ENCODE peak calls at places on chromosomes 12 and 14, in six cellular contexts. One of them, this sample, is unnamed.

GRCh38 chr12:46921754-46922113 is 95.9 kb upstream of the SLC38A4 start:
- DNase-seq in tibial nerve: no peak
- DNase-seq in dermis blood vessel endothelial cell: no peak
- DNase-seq in AG08396: peak
- DNase-seq in activated CD4-positive, CD25-positive, alpha-beta regulatory T cell treated with anti-CD3 and anti-CD28 coated beads, Interleukin-2, amount 50 U/mL, for 72 hours: no peak
- DNase-seq in MCF 10A: peak
- DNase-seq in this sample: peak

GRCh38 chr12:111777345-111778045 is 10.8 kb downstream of the ALDH2 start:
- DNase-seq in MCF 10A: no peak
- DNase-seq in activated CD4-positive, CD25-positive, alpha-beta regulatory T cell treated with anti-CD3 and anti-CD28 coated beads, Interleukin-2, amount 50 U/mL, for 72 hours: no peak
- DNase-seq in tibial nerve: no peak
- DNase-seq in AG08396: no peak
- DNase-seq in dermis blood vessel endothelial cell: peak
- DNase-seq in this sample: no peak

GRCh38 chr12:118418385-118419057 is 42.2 kb downstream of the SUDS3 start:
- DNase-seq in AG08396: no peak
- DNase-seq in activated CD4-positive, CD25-positive, alpha-beta regulatory T cell treated with anti-CD3 and anti-CD28 coated beads, Interleukin-2, amount 50 U/mL, for 72 hours: no peak
- DNase-seq in dermis blood vessel endothelial cell: peak
- DNase-seq in MCF 10A: peak
- DNase-seq in tibial nerve: no peak
- DNase-seq in this sample: peak

GRCh38 chr12:123485756-123486155 is 27.8 kb downstream of the SNRNP35 start:
- DNase-seq in activated CD4-positive, CD25-positive, alpha-beta regulatory T cell treated with anti-CD3 and anti-CD28 coated beads, Interleukin-2, amount 50 U/mL, for 72 hours: no peak
- DNase-seq in MCF 10A: no peak
- DNase-seq in dermis blood vessel endothelial cell: no peak
- DNase-seq in tibial nerve: no peak
- DNase-seq in AG08396: no peak
- DNase-seq in this sample: no peak

GRCh38 chr14:43483415-43483814 is 1023.7 kb downstream of the FSCB start:
- DNase-seq in AG08396: no peak
- DNase-seq in tibial nerve: no peak
- DNase-seq in activated CD4-positive, CD25-positive, alpha-beta regulatory T cell treated with anti-CD3 and anti-CD28 coated beads, Interleukin-2, amount 50 U/mL, for 72 hours: no peak
- DNase-seq in MCF 10A: no peak
- DNase-seq in dermis blood vessel endothelial cell: no peak
- DNase-seq in this sample: no peak

GRCh38 chr14:87630808-87631207 is 362.2 kb downstream of the GALC start:
- DNase-seq in dermis blood vessel endothelial cell: no peak
- DNase-seq in tibial nerve: no peak
- DNase-seq in MCF 10A: no peak
- DNase-seq in AG08396: no peak
- DNase-seq in activated CD4-positive, CD25-positive, alpha-beta regulatory T cell treated with anti-CD3 and anti-CD28 coated beads, Interleukin-2, amount 50 U/mL, for 72 hours: no peak
- DNase-seq in this sample: no peak

GRCh38 chr12:19234991-19235876 is 105.7 kb downstream of the PLEKHA5 start:
- DNase-seq in dermis blood vessel endothelial cell: no peak
- DNase-seq in tibial nerve: no peak
- DNase-seq in activated CD4-positive, CD25-positive, alpha-beta regulatory T cell treated with anti-CD3 and anti-CD28 coated beads, Interleukin-2, amount 50 U/mL, for 72 hours: no peak
- DNase-seq in MCF 10A: no peak
- DNase-seq in AG08396: no peak
- DNase-seq in this sample: no peak

GRCh38 chr12:75623631-75624118 is 112.3 kb upstream of the KRR1 start:
- DNase-seq in AG08396: no peak
- DNase-seq in dermis blood vessel endothelial cell: peak
- DNase-seq in activated CD4-positive, CD25-positive, alpha-beta regulatory T cell treated with anti-CD3 and anti-CD28 coated beads, Interleukin-2, amount 50 U/mL, for 72 hours: no peak
- DNase-seq in MCF 10A: peak
- DNase-seq in tibial nerve: no peak
- DNase-seq in this sample: peak

GRCh38 chr12:58563621-58564020 is 356.7 kb downstream of the LRIG3 start:
- DNase-seq in AG08396: no peak
- DNase-seq in MCF 10A: no peak
- DNase-seq in activated CD4-positive, CD25-positive, alpha-beta regulatory T cell treated with anti-CD3 and anti-CD28 coated beads, Interleukin-2, amount 50 U/mL, for 72 hours: no peak
- DNase-seq in tibial nerve: no peak
- DNase-seq in dermis blood vessel endothelial cell: no peak
- DNase-seq in this sample: no peak

GRCh38 chr14:101508196-101508947 is 52.9 kb upstream of the DIO3 start:
- DNase-seq in MCF 10A: no peak
- DNase-seq in AG08396: no peak
- DNase-seq in dermis blood vessel endothelial cell: no peak
- DNase-seq in activated CD4-positive, CD25-positive, alpha-beta regulatory T cell treated with anti-CD3 and anti-CD28 coated beads, Interleukin-2, amount 50 U/mL, for 72 hours: no peak
- DNase-seq in tibial nerve: no peak
- DNase-seq in this sample: no peak

GRCh38 chr12:114625294-114625851 is 58.6 kb downstream of the TBX3 start:
- DNase-seq in MCF 10A: peak
- DNase-seq in activated CD4-positive, CD25-positive, alpha-beta regulatory T cell treated with anti-CD3 and anti-CD28 coated beads, Interleukin-2, amount 50 U/mL, for 72 hours: no peak
- DNase-seq in dermis blood vessel endothelial cell: peak
- DNase-seq in tibial nerve: no peak
- DNase-seq in AG08396: peak
- DNase-seq in this sample: peak

GRCh38 chr12:31317471-31318397 is 8.2 kb downstream of the SINHCAF start:
- DNase-seq in activated CD4-positive, CD25-positive, alpha-beta regulatory T cell treated with anti-CD3 and anti-CD28 coated beads, Interleukin-2, amount 50 U/mL, for 72 hours: no peak
- DNase-seq in AG08396: no peak
- DNase-seq in MCF 10A: peak
- DNase-seq in tibial nerve: no peak
- DNase-seq in dermis blood vessel endothelial cell: peak
- DNase-seq in this sample: no peak

GRCh38 chr14:104746951-104747481 is 5.9 kb upstream of the SIVA1 start:
- DNase-seq in MCF 10A: no peak
- DNase-seq in tibial nerve: no peak
- DNase-seq in activated CD4-positive, CD25-positive, alpha-beta regulatory T cell treated with anti-CD3 and anti-CD28 coated beads, Interleukin-2, amount 50 U/mL, for 72 hours: no peak
- DNase-seq in AG08396: peak
- DNase-seq in dermis blood vessel endothelial cell: no peak
- DNase-seq in this sample: peak

GRCh38 chr12:47551426-47551851 is 154.4 kb downstream of the RPAP3 start:
- DNase-seq in dermis blood vessel endothelial cell: no peak
- DNase-seq in activated CD4-positive, CD25-positive, alpha-beta regulatory T cell treated with anti-CD3 and anti-CD28 coated beads, Interleukin-2, amount 50 U/mL, for 72 hours: no peak
- DNase-seq in tibial nerve: peak
- DNase-seq in MCF 10A: no peak
- DNase-seq in AG08396: peak
- DNase-seq in this sample: peak

GRCh38 chr12:24111591-24111990 is 162.1 kb upstream of the SOX5 start:
- DNase-seq in AG08396: peak
- DNase-seq in MCF 10A: peak
- DNase-seq in dermis blood vessel endothelial cell: peak
- DNase-seq in tibial nerve: no peak
- DNase-seq in activated CD4-positive, CD25-positive, alpha-beta regulatory T cell treated with anti-CD3 and anti-CD28 coated beads, Interleukin-2, amount 50 U/mL, for 72 hours: no peak
- DNase-seq in this sample: no peak

GRCh38 chr12:113815031-113815430 is 151.1 kb downstream of the RBM19 start:
- DNase-seq in dermis blood vessel endothelial cell: no peak
- DNase-seq in activated CD4-positive, CD25-positive, alpha-beta regulatory T cell treated with anti-CD3 and anti-CD28 coated beads, Interleukin-2, amount 50 U/mL, for 72 hours: no peak
- DNase-seq in tibial nerve: no peak
- DNase-seq in MCF 10A: no peak
- DNase-seq in AG08396: no peak
- DNase-seq in this sample: peak

GRCh38 chr14:97707603-97708002 is 910.4 kb downstream of the VRK1 start:
- DNase-seq in AG08396: no peak
- DNase-seq in tibial nerve: no peak
- DNase-seq in activated CD4-positive, CD25-positive, alpha-beta regulatory T cell treated with anti-CD3 and anti-CD28 coated beads, Interleukin-2, amount 50 U/mL, for 72 hours: peak
- DNase-seq in MCF 10A: no peak
- DNase-seq in dermis blood vessel endothelial cell: no peak
- DNase-seq in this sample: no peak

GRCh38 chr12:53052419-53053222 is 2.8 kb downstream of the TNS2 start:
- DNase-seq in MCF 10A: peak
- DNase-seq in tibial nerve: peak
- DNase-seq in dermis blood vessel endothelial cell: peak
- DNase-seq in activated CD4-positive, CD25-positive, alpha-beta regulatory T cell treated with anti-CD3 and anti-CD28 coated beads, Interleukin-2, amount 50 U/mL, for 72 hours: no peak
- DNase-seq in AG08396: peak
- DNase-seq in this sample: peak

GRCh38 chr14:30521899-30522736 is 36.8 kb upstream of the G2E3 start:
- DNase-seq in activated CD4-positive, CD25-positive, alpha-beta regulatory T cell treated with anti-CD3 and anti-CD28 coated beads, Interleukin-2, amount 50 U/mL, for 72 hours: no peak
- DNase-seq in tibial nerve: no peak
- DNase-seq in dermis blood vessel endothelial cell: peak
- DNase-seq in AG08396: peak
- DNase-seq in MCF 10A: peak
- DNase-seq in this sample: peak